ENCODE peak calls at places on chromosomes 16 and 17, in five cellular contexts. V is H9, O is H1, E is neuronal stem cell, R is mesenchymal stem cell. S is an unnamed sample.

GRCh38 chr16:87392823-87393679 is 915 bp downstream of the MAP1LC3B start:
- DNase-seq in V (peak; percentile 50), O (no peak), E (peak; percentile 21), R (peak; percentile 57), S (peak; percentile 62)

GRCh38 chr16:67449328-67449727 is 18.4 kb downstream of the HSD11B2 start:
- DNase-seq in V (no peak), O (no peak), E (no peak), R (no peak), S (no peak)

GRCh38 chr17:77899494-77899893 is 59.0 kb upstream of the TNRC6C start:
- DNase-seq in V (no peak), O (no peak), E (no peak), R (no peak), S (no peak)

GRCh38 chr17:35051579-35052239 is 11.8 kb downstream of the RFFL start:
- DNase-seq in V (no peak), O (no peak), E (no peak), R (peak; percentile 84), S (no peak)

GRCh38 chr16:78392585-78393195 is 293.2 kb downstream of the WWOX start:
- DNase-seq in V (no peak), O (no peak), E (no peak), R (no peak), S (no peak)

GRCh38 chr16:3458278-3458851 is 14.9 kb downstream of the NAA60 start:
- DNase-seq in V (no peak), O (no peak), E (peak; percentile 59), R (peak; percentile 58), S (peak; percentile 40)

GRCh38 chr17:82734987-82735866 is at the start of gene FN3K:
- DNase-seq in V (peak; percentile 82), O (no peak), E (peak; percentile 69), R (peak; percentile 79), S (peak; percentile 70)

GRCh38 chr17:65292430-65292829 is 155.3 kb downstream of the RGS9 start:
- DNase-seq in V (no peak), O (no peak), E (no peak), R (no peak), S (no peak)

GRCh38 chr16:10551881-10552280 is 28.5 kb downstream of the EMP2 start:
- DNase-seq in V (no peak), O (no peak), E (no peak), R (no peak), S (no peak)

GRCh38 chr17:51585514-51586104 is 325.3 kb downstream of the UTP18 start:
- DNase-seq in V (peak; percentile 75), O (peak; percentile 9), E (peak; percentile 18), R (no peak), S (no peak)

GRCh38 chr16:15052747-15053476 is 3.0 kb downstream of the NTAN1 start:
- DNase-seq in V (no peak), O (no peak), E (no peak), R (no peak), S (no peak)

GRCh38 chr16:25855063-25855462 is 163.3 kb downstream of the HS3ST4 start:
- DNase-seq in V (no peak), O (no peak), E (no peak), R (no peak), S (no peak)

GRCh38 chr16:71479420-71479819 is 9.7 kb downstream of the ZNF19 start:
- DNase-seq in V (peak; percentile 53), O (no peak), E (no peak), R (peak; percentile 41), S (peak; percentile 48)

GRCh38 chr16:88877564-88878289 is 11.3 kb upstream of the PABPN1L start:
- DNase-seq in V (no peak), O (no peak), E (no peak), R (no peak), S (no peak)

GRCh38 chr17:60647705-60648104 is 29.9 kb upstream of the BCAS3 start:
- DNase-seq in V (no peak), O (no peak), E (no peak), R (no peak), S (no peak)

GRCh38 chr17:60231691-60232090 is 81.9 kb downstream of the CA4 start:
- DNase-seq in V (no peak), O (no peak), E (peak; percentile 38), R (peak; percentile 11), S (no peak)

GRCh38 chr16:14284371-14284770 is 213.3 kb downstream of the MRTFB start:
- DNase-seq in V (peak; percentile 36), O (no peak), E (no peak), R (no peak), S (peak; percentile 98)

DNA sequence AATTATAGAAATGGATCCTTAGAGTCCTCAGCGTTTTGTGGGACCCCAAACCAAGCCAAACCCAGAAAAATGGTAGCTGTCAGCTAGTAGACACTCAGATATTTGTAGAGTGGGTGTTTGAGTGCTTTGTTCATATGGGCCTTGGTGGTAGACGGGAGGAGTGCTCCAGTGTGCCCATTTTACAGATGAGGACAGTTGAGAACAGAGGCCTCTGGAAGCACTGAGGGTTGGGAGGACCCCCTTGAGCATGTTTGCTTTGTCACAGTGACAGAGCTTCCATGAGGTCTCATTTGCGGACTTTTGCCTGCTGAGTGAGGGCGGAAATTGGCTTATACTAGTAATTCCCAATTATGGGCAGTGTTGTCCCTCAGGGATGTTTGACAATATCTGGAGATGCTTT is 111.7 kb downstream of the ABCC6 start:
- DNase-seq in V (no peak), O (no peak), E (no peak), R (no peak), S (no peak)
- H2BK12ac ChIP-seq in V (no peak overlapping the region), O (no peak overlapping the region), E (no peak overlapping the region), R (no peak overlapping the region), S (no peak overlapping the region)

GRCh38 chr17:17150450-17150804 is 55.7 kb downstream of the PLD6 start:
- DNase-seq in V (no peak), O (no peak), E (no peak), R (no peak), S (peak; percentile 2)

GRCh38 chr17:17149520-17150449 is 56.3 kb downstream of the PLD6 start:
- DNase-seq in V (no peak), O (no peak), E (no peak), R (no peak), S (peak; percentile 6)

GRCh38 chr17:17151962-17152361 is 54.2 kb downstream of the PLD6 start:
- DNase-seq in V (no peak), O (no peak), E (no peak), R (peak; percentile 93), S (peak; percentile 18)

GRCh38 chr17:17151541-17151940 is 54.6 kb downstream of the PLD6 start:
- DNase-seq in V (no peak), O (no peak), E (no peak), R (peak; percentile 69), S (no peak)

DNA sequence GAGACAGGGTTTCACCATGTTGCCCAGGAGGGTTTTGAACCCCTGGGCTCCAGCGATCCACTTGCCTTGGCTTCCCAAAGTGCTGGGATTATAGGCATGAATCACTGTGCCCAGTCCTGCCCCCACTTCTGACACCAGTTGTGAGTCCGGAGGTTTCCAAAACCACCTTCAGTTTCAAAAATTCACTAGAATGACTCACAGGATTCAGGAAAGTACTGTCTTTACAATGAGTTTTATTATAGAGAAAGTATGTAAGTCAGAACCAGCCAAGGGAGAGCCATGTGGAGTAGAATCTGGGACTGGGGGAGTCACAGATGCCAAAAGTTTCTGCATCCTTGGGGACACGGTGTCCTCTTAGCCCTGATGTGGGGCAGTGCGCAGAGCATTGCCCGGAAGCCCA is 55.1 kb downstream of the PLD6 start:
- DNase-seq in V (no peak), O (no peak), E (no peak), R (peak; percentile 84), S (peak; percentile 16)
- H3K9ac ChIP-seq in V (no peak overlapping the region), O (no peak overlapping the region), E (no peak overlapping the region), R (peak overlapping the region; percentile 61), S (no peak overlapping the region)

GRCh38 chr17:2107506-2107905 is 52.6 kb downstream of the HIC1 start:
- DNase-seq in V (no peak), O (no peak), E (no peak), R (no peak), S (no peak)
- H2BK12ac ChIP-seq in V (no peak overlapping the region), O (no peak overlapping the region), E (no peak overlapping the region), R (peak overlapping the region; percentile 18), S (no peak overlapping the region)

GRCh38 chr17:78933025-78933958 is 8.1 kb upstream of the TIMP2 start:
- DNase-seq in V (peak; percentile 35), O (no peak), E (no peak), R (peak; percentile 98), S (peak; percentile 89)
- H3K9ac ChIP-seq in V (no peak overlapping the region), O (no peak overlapping the region), E (no peak overlapping the region), R (peak overlapping the region; percentile 86), S (no peak overlapping the region)

GRCh38 chr17:66966529-66967418 is 2.3 kb downstream of the CACNG4 start:
- DNase-seq in V (no peak), O (no peak), E (no peak), R (no peak), S (no peak)
- H2BK12ac ChIP-seq in V (no peak overlapping the region), O (no peak overlapping the region), E (no peak overlapping the region), R (no peak overlapping the region), S (no peak overlapping the region)

GRCh38 chr16:27231692-27232060 is 28.4 kb downstream of the KDM8 start:
- DNase-seq in V (no peak), O (no peak), E (no peak), R (no peak), S (no peak)
- H3K9ac ChIP-seq in V (no peak overlapping the region), O (no peak overlapping the region), E (no peak overlapping the region), R (no peak overlapping the region), S (no peak overlapping the region)

DNA sequence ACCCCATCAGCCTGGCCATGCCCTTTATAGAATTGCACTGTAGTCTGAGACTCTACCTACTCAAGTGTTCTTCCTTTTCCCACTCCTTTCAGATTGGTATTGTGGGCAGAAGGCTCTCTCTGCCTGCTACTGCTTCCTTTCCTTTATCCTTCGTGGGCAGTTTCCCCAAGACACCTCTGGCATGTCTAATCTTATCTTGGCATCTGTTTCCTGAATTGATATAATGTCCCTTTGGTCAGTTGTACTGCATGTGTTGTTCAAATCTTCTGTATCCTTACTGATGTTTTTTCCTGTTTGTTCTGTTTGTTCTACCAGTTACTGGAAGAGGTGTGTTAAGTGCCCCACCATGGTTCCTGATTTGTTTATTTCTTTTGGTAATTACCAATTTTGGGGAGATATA is 29.5 kb upstream of the MSI2 start:
- DNase-seq in V (no peak), O (no peak), E (no peak), R (no peak), S (no peak)
- H2BK12ac ChIP-seq in V (no peak overlapping the region), O (no peak overlapping the region), E (no peak overlapping the region), R (no peak overlapping the region), S (no peak overlapping the region)

DNA sequence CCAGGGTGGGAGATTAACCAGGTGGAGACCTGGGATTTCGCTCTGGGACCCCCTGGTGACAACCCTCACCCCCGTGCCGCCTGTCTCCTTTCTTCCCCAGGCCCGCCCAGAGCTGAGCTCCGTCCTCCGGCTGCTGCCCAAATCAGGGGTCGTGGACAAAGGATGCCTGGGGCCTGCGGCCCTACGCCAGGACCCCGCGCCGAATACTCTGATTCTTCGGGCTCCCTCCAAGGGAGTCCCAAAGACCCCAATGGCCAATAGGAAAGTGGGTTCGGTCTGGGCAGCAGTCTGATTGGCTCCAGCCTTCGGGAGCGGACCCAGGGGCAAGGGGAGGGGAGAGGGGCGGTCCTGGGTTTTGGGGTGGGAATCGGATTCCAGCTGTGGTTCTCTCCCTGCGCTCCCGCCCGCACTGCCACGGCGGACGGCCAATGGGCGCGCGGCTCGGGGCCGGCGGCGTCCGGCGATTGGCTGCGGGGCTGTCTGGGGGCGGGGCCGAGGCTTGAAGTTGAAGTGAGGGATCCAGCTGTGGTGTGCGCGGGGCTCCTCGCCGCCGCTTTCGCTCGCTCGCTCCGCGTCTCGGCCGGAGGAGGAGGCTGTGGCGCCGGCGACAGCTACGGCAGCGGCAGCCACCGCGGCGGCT is at the start of gene CACNA1G:
- DNase-seq in V (peak; percentile 100), O (peak; percentile 90), E (peak; percentile 97), R (peak; percentile 86), S (peak; percentile 78)
- H3K9ac ChIP-seq in V (no peak within 1 kb of the TSS), O (no peak within 1 kb of the TSS), E (peak within 1 kb of the TSS; percentile 4), R (peak within 1 kb of the TSS; percentile 62), S (no peak within 1 kb of the TSS)